ENCODE peak calls at places on chromosomes 5 and 9, in eight cellular contexts. R is HepG2, A is psoas muscle, J is gastrocnemius medialis, C is heart left ventricle, Y is upper lobe of left lung, T is DND-41, B is HCT116. P is an unnamed sample.

GRCh38 chr5:157892974-157893373 is 34.0 kb upstream of the CLINT1 start:
- ATAC-seq in R (no peak), C (no peak), A (no peak), J (no peak), Y (no peak), T (no peak), B (no peak), P (no peak)

GRCh38 chr5:96054272-96055030 is 92.8 kb upstream of the ELL2 start:
- ATAC-seq in J (no peak), Y (no peak), T (no peak), R (no peak), B (no peak), A (no peak), C (no peak), P (no peak)

GRCh38 chr9:123400926-123401503 is 45.0 kb downstream of the CRB2 start:
- ATAC-seq in C (peak; percentile 82), R (no peak), Y (no peak), B (no peak), A (no peak), J (no peak), T (no peak), P (no peak)

GRCh38 chr5:126044111-126044668 is 379.0 kb upstream of the GRAMD2B start:
- ATAC-seq in C (peak; percentile 99), R (no peak), Y (no peak), T (peak; percentile 77), B (no peak), J (no peak), A (no peak), P (no peak)

GRCh38 chr5:78467744-78468357 is 107.4 kb downstream of the SCAMP1 start:
- ATAC-seq in B (peak; percentile 72), C (peak; percentile 75), A (peak; percentile 49), R (peak; percentile 71), J (no peak), Y (peak; percentile 71), T (peak; percentile 65), P (peak; percentile 41)

GRCh38 chr5:63774939-63775338 is 187.3 kb downstream of the HTR1A start:
- ATAC-seq in J (no peak), B (no peak), R (no peak), A (no peak), Y (no peak), T (no peak), C (no peak), P (no peak)

GRCh38 chr5:154498597-154499393 is 20.8 kb upstream of the HAND1 start:
- ATAC-seq in R (no peak), T (no peak), J (no peak), C (no peak), A (no peak), B (no peak), Y (no peak), P (no peak)

GRCh38 chr9:70428781-70429180 is 14.3 kb upstream of the KLF9 start:
- ATAC-seq in J (no peak), B (no peak), C (no peak), R (no peak), T (no peak), A (no peak), Y (no peak), P (no peak)

GRCh38 chr5:6950872-6951271 is 237.6 kb downstream of the TENT4A start:
- ATAC-seq in T (no peak), B (no peak), A (no peak), J (no peak), C (no peak), R (no peak), Y (no peak), P (no peak)

GRCh38 chr9:85200726-85201402 is 531.3 kb downstream of the NTRK2 start:
- ATAC-seq in A (no peak), R (no peak), B (no peak), C (no peak), Y (peak; percentile 23), J (no peak), T (no peak), P (no peak)

GRCh38 chr9:98241357-98242104 is 13.9 kb downstream of the TBC1D2 start:
- ATAC-seq in A (no peak), T (peak; percentile 42), R (peak; percentile 84), C (no peak), J (no peak), Y (peak; percentile 56), B (peak; percentile 93), P (no peak)

GRCh38 chr5:151362970-151363369 is 15.6 kb upstream of the SLC36A2 start:
- ATAC-seq in C (no peak), Y (no peak), A (no peak), R (no peak), B (no peak), T (no peak), J (no peak), P (no peak)

GRCh38 chr9:108056805-108057386 is 567.3 kb upstream of the KLF4 start:
- ATAC-seq in B (peak; percentile 39), R (no peak), A (peak; percentile 82), Y (peak; percentile 87), T (no peak), J (peak; percentile 84), C (peak; percentile 55), P (peak; percentile 76)

GRCh38 chr9:14219865-14220655 is 93.9 kb downstream of the NFIB start:
- ATAC-seq in T (no peak), J (no peak), C (peak; percentile 64), R (no peak), B (no peak), Y (peak; percentile 67), A (no peak), P (no peak)

GRCh38 chr5:137146402-137146889 is 352.7 kb downstream of the SPOCK1 start:
- ATAC-seq in Y (peak; percentile 87), A (peak; percentile 56), R (no peak), B (peak; percentile 65), C (peak; percentile 51), T (no peak), J (peak; percentile 68), P (peak; percentile 76)

GRCh38 chr5:73032635-73033034 is 76.8 kb downstream of the FCHO2 start:
- ATAC-seq in T (no peak), Y (no peak), C (no peak), J (no peak), A (no peak), R (no peak), B (no peak), P (no peak)

GRCh38 chr5:6603643-6604042 is 29.2 kb downstream of the NSUN2 start:
- ATAC-seq in R (no peak), T (no peak), C (peak; percentile 57), Y (no peak), B (no peak), J (no peak), A (no peak), P (no peak)

GRCh38 chr9:127869310-127870152 is 7.9 kb downstream of the AK1 start:
- ATAC-seq in J (peak; percentile 66), Y (peak; percentile 93), T (peak; percentile 74), A (peak; percentile 78), B (peak; percentile 99), C (peak; percentile 80), R (peak; percentile 94), P (peak; percentile 85)

GRCh38 chr9:94668424-94668916 is 29.2 kb upstream of the FBP1 start:
- ATAC-seq in T (peak; percentile 27), J (no peak), R (no peak), C (no peak), Y (peak; percentile 9), B (peak; percentile 37), A (no peak), P (no peak)

GRCh38 chr5:135546912-135547311 is 11.1 kb upstream of the NEUROG1 start:
- ATAC-seq in C (no peak), B (peak; percentile 28), J (no peak), A (no peak), Y (no peak), R (no peak), T (no peak), P (no peak)
- H3K27me3 ChIP-seq in C (peaks cover 37% of the 10 kb centered on the region), B (peaks cover 11% of the 10 kb centered on the region), J (peaks cover 46% of the 10 kb centered on the region), A (no peaks in the 10 kb centered on the region), Y (peaks cover 21% of the 10 kb centered on the region), R (no peaks in the 10 kb centered on the region), T (peaks cover 48% of the 10 kb centered on the region), P (peaks cover 85% of the 10 kb centered on the region)

GRCh38 chr5:55114061-55114460 is 11.6 kb downstream of the GZMA start:
- ATAC-seq in A (no peak), Y (no peak), C (no peak), B (no peak), J (no peak), T (peak; percentile 29), R (no peak), P (no peak)
- H3K27me3 ChIP-seq in A (peaks cover 3% of the 10 kb centered on the region), Y (no peaks in the 10 kb centered on the region), C (no peaks in the 10 kb centered on the region), B (peaks cover 41% of the 10 kb centered on the region), J (no peaks in the 10 kb centered on the region), T (no peaks in the 10 kb centered on the region), R (peaks cover 1% of the 10 kb centered on the region), P (peaks cover 14% of the 10 kb centered on the region)

DNA sequence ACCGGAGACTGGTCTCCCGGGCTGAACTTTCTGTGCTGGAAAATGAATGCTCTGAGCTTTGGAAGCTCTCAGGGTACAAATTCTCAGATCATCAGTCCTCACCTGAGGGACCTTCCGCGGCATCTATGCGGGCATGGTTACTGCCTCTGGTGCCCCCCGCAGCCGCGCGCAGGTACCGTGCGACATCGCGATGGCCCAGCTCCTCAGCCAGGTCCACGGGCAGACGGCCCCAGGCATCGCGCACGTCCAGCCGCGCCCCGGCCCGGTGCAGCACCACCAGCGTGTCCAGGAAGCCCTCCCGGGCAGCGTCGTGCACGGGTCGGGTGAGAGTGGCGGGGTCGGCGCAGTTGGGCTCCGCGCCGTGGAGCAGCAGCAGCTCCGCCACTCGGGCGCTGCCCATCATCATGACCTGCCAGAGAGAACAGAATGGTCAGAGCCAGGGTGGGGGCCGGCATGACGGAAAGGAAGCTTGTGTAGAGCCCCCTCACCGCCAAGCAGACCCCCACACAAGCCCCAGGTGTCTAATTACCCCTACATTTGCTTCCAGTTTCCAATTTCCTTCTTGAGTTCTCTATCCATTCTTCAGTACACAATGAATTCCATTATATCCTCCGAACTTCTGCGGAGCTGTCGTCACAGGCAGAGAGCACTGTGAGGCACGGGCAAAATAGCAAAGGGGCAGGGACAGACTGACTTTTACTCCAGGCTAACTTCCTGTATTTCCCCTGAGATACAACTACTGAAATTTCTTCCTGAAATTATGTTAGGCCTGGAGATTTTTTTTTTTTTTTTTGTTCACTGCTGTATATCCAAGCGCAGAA is 23.2 kb downstream of the CDKN2A start:
- ATAC-seq in C (no peak), T (no peak), B (no peak), A (no peak), Y (no peak), R (no peak), J (no peak), P (no peak)
- H3K27me3 ChIP-seq in C (peaks cover 100% of the 10 kb centered on the region), T (no peaks in the 10 kb centered on the region), B (no peaks in the 10 kb centered on the region), A (peaks cover 9% of the 10 kb centered on the region), Y (peaks cover 91% of the 10 kb centered on the region), R (no peaks in the 10 kb centered on the region), J (peaks cover 100% of the 10 kb centered on the region), P (peaks cover 100% of the 10 kb centered on the region)

GRCh38 chr9:87857948-87858335 is 24.7 kb upstream of the SPATA31E1 start:
- ATAC-seq in C (no peak), B (no peak), Y (no peak), J (no peak), T (no peak), R (no peak), A (no peak), P (no peak)

GRCh38 chr9:87861332-87861731 is 21.3 kb upstream of the SPATA31E1 start:
- ATAC-seq in T (no peak), A (no peak), Y (no peak), C (no peak), B (no peak), R (no peak), J (no peak), P (no peak)

GRCh38 chr9:87857141-87857947 is 25.3 kb upstream of the SPATA31E1 start:
- ATAC-seq in A (no peak), Y (no peak), R (no peak), B (no peak), J (no peak), C (no peak), T (no peak), P (no peak)

GRCh38 chr9:87859786-87860185 is 22.9 kb upstream of the SPATA31E1 start:
- ATAC-seq in B (no peak), Y (no peak), C (no peak), J (no peak), R (no peak), T (no peak), A (no peak), P (no peak)

GRCh38 chr9:87859137-87859536 is 23.5 kb upstream of the SPATA31E1 start:
- ATAC-seq in C (no peak), A (no peak), Y (no peak), J (no peak), R (no peak), T (no peak), B (no peak), P (no peak)
- H3K27me3 ChIP-seq in C (no peaks in the 10 kb centered on the region), A (no peaks in the 10 kb centered on the region), Y (no peaks in the 10 kb centered on the region), J (no peaks in the 10 kb centered on the region), R (peaks cover 1% of the 10 kb centered on the region), T (no peaks in the 10 kb centered on the region), B (no peaks in the 10 kb centered on the region), P (no peaks in the 10 kb centered on the region)